ENCODE peak calls at places on chromosomes 11 and 22, in four cellular contexts. T is HEK293T, P is HepG2, Z is K562. S is an unnamed sample.

GRCh38 chr11:2263724-2264360 is 6.5 kb downstream of the ASCL2 start:
- DNase-seq in T (peak), Z (peak), P (no peak), S (no peak)

GRCh38 chr22:30968015-30968923 is at the start of gene MORC2:
- DNase-seq in Z (peak), P (peak), T (no peak), S (no peak)

GRCh38 chr11:125281831-125282595 is 117.5 kb downstream of the PKNOX2 start:
- DNase-seq in Z (no peak), P (no peak), T (no peak), S (no peak)

GRCh38 chr11:106399075-106399500 is 321.6 kb downstream of the AASDHPPT start:
- DNase-seq in T (no peak), Z (no peak), P (no peak), S (no peak)

GRCh38 chr11:45652781-45653180 is 12.6 kb downstream of the CHST1 start:
- DNase-seq in P (no peak), T (no peak), Z (no peak), S (no peak)

GRCh38 chr11:41963406-41963805 is 504.0 kb upstream of the LRRC4C start:
- DNase-seq in P (no peak), Z (no peak), T (no peak), S (no peak)

GRCh38 chr22:43957871-43958270 is 2.6 kb downstream of the SAMM50 start:
- DNase-seq in P (no peak), T (no peak), Z (no peak), S (no peak)

GRCh38 chr11:68149417-68149816 is 28.2 kb upstream of the CHKA start:
- DNase-seq in P (no peak), T (no peak), Z (no peak), S (no peak)

GRCh38 chr11:10139656-10140055 is 154.4 kb downstream of the SBF2 start:
- DNase-seq in Z (no peak), P (no peak), T (no peak), S (no peak)

GRCh38 chr11:6799402-6799801 is at the start of gene OR6A2:
- DNase-seq in P (no peak), T (no peak), Z (no peak), S (no peak)

GRCh38 chr11:22797081-22797480 is 32.5 kb downstream of the SVIP start:
- DNase-seq in T (no peak), Z (no peak), P (no peak), S (no peak)

GRCh38 chr11:61618991-61619390 is 38.1 kb upstream of the SYT7 start:
- DNase-seq in Z (no peak), P (no peak), T (no peak), S (no peak)

GRCh38 chr11:17718510-17718962 is 835 bp upstream of the MYOD1 start:
- DNase-seq in Z (no peak), P (no peak), T (no peak), S (no peak)

GRCh38 chr11:71120346-71120963 is 131.9 kb downstream of the SHANK2 start:
- DNase-seq in P (peak), Z (no peak), T (peak), S (no peak)

GRCh38 chr22:41911292-41911611 is 3.6 kb downstream of the SHISA8 start:
- DNase-seq in T (no peak), P (no peak), Z (no peak), S (no peak)

GRCh38 chr11:11192541-11192940 is 160.5 kb downstream of the CSNK2A3 start:
- DNase-seq in P (no peak), Z (no peak), T (no peak), S (no peak)

GRCh38 chr11:11186249-11186648 is 166.8 kb downstream of the CSNK2A3 start:
- DNase-seq in Z (no peak), T (no peak), P (no peak), S (peak)

DNA sequence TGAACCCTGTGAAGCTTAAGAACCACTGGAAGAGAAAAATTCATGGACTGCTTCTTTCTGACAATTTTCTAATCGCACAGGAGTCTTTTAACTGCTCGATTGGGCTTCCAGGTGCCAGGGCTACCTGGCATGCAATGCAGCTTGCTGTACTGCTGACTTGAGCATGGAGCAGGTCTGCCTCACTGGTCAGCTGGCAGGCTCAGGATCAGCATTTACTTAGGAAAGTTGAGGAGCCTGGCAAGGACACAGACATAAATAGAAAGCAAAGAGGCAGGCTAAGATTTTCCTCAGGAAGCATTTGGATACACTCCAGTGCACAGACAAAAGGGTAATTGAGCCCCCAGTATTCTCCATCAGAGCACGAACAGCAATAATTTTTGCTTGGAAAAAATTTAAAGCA is 163.5 kb downstream of the CSNK2A3 start:
- DNase-seq in Z (no peak), T (no peak), P (no peak), S (no peak)
- TF ChIP-seq FOXK2 in Z (no peak), T (no peak), P (no peak), S (no peak)

DNA sequence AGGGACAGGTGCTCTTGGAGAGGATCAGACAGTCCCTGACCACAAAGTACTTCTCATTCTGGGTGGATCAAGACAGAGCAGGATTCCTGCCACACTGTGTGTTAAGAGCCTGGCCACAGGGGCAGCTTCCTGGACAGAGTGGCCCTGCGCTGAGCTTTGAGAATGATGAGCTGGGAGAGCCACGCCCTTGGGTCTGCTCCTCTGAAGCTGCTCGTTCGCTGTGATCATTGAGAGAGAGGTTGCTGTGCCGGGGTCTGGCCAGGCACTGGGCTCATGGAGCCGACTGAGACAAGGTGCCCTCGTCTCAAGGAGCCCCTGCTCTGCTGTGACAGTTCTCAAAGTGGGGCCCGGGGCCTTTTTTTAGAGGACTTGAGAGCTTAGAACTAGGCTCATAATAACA is 1.4 kb upstream of the MFRP start:
- DNase-seq in Z (no peak), T (no peak), P (no peak), S (no peak)
- TF ChIP-seq FOXK2 in Z (no peak), T (no peak), P (no peak), S (no peak)

GRCh38 chr22:39003165-39003638 is 10.9 kb upstream of the APOBEC3C start:
- DNase-seq in T (peak), P (peak), Z (peak), S (peak)
- TF ChIP-seq FOXK2 in T (no peak), P (no peak), Z (no peak), S (no peak)

GRCh38 chr11:8779107-8779506 is 96.5 kb downstream of the RPL27A start:
- DNase-seq in T (no peak), Z (no peak), P (no peak), S (no peak)
- TF ChIP-seq FOXK2 in T (no peak), Z (no peak), P (no peak), S (no peak)

S was measured in GM12878.